ENCODE peak calls at places on chromosomes 4 and X, in seven cellular contexts. X is amniotic stem cell; B is psoas muscle; Z is stimulated activated CD4-positive, alpha-beta T cell treated with anti-CD3 and anti-CD28 coated beads, Interleukin-15, amount 100 ng/mL, for 1 hour; F is CD4-positive, CD25-positive, alpha-beta regulatory T cell; T is T47D; C is cardiac muscle cell. K is an unnamed sample.

GRCh38 chrX:32483534-32484136 is 727.7 kb downstream of the DMD start:
- DNase-seq in C (no peak), X (no peak), T (no peak), Z (no peak), F (no peak), B (no peak), K (no peak)

GRCh38 chr4:123244233-123244632 is 152.4 kb upstream of the SPRY1 start:
- DNase-seq in T (no peak), X (no peak), F (no peak), B (peak), C (peak), Z (no peak), K (peak)

GRCh38 chr4:6539009-6539764 is 35.8 kb upstream of the MAN2B2 start:
- DNase-seq in T (no peak), F (no peak), B (no peak), X (no peak), Z (no peak), C (no peak), K (no peak)

GRCh38 chr4:10662937-10663336 is 21.6 kb downstream of the CLNK start:
- DNase-seq in F (no peak), Z (no peak), X (no peak), B (no peak), T (no peak), C (no peak), K (no peak)

GRCh38 chr4:53614616-53615015 is 23.3 kb upstream of the LNX1 start:
- DNase-seq in T (no peak), X (no peak), F (no peak), C (no peak), B (no peak), Z (no peak), K (peak)

GRCh38 chrX:7779644-7780043 is 63.3 kb upstream of the VCX start:
- DNase-seq in B (no peak), F (no peak), Z (no peak), T (no peak), X (no peak), C (no peak), K (no peak)

GRCh38 chr4:22873899-22874298 is 181.2 kb downstream of the GBA3 start:
- DNase-seq in X (no peak), Z (no peak), C (no peak), F (no peak), B (no peak), T (no peak), K (no peak)

GRCh38 chr4:177862541-177863176 is 420.4 kb upstream of the AGA start:
- DNase-seq in Z (no peak), T (no peak), F (no peak), B (no peak), C (no peak), X (no peak), K (no peak)

GRCh38 chrX:96407501-96407900 is 277.1 kb upstream of the DIAPH2 start:
- DNase-seq in C (peak), T (no peak), X (peak), B (no peak), Z (no peak), F (no peak), K (no peak)

K was measured in islet precursor cell.